ENCODE peak calls at places on chromosome 21, in four cellular contexts. One of them, this sample, is unnamed.
A peak's percentile ranks its signal among the peaks of the same experiment; 100 is the strongest.

GRCh38 chr21:39208624-39209333 is 25.5 kb upstream of the PSMG1 start:
- DNase-seq in SK-N-SH: no peak
- DNase-seq in prostate gland: no peak
- DNase-seq in cardiac muscle cell: peak; percentile 69
- DNase-seq in this sample: no peak

GRCh38 chr21:38392722-38393121 is 105.6 kb downstream of the ERG start:
- DNase-seq in SK-N-SH: no peak
- DNase-seq in prostate gland: no peak
- DNase-seq in cardiac muscle cell: no peak
- DNase-seq in this sample: no peak

GRCh38 chr21:45018131-45019075 is 56.0 kb upstream of the ADARB1 start:
- DNase-seq in SK-N-SH: peak; percentile 81
- DNase-seq in prostate gland: no peak
- DNase-seq in cardiac muscle cell: peak; percentile 28
- DNase-seq in this sample: no peak

GRCh38 chr21:38433516-38433915 is 64.8 kb downstream of the ERG start:
- DNase-seq in SK-N-SH: no peak
- DNase-seq in prostate gland: no peak
- DNase-seq in cardiac muscle cell: no peak
- DNase-seq in this sample: no peak

GRCh38 chr21:23936224-23936623 is 1671.1 kb downstream of the MRPL39 start:
- DNase-seq in SK-N-SH: peak; percentile 39
- DNase-seq in prostate gland: no peak
- DNase-seq in cardiac muscle cell: peak; percentile 4
- DNase-seq in this sample: no peak

GRCh38 chr21:20999567-21000169 is 1.5 kb downstream of the NCAM2 start:
- DNase-seq in SK-N-SH: peak; percentile 62
- DNase-seq in prostate gland: no peak
- DNase-seq in cardiac muscle cell: peak; percentile 63
- DNase-seq in this sample: no peak

GRCh38 chr21:30478015-30478414 is 2.2 kb downstream of the KRTAP19-1 start:
- DNase-seq in SK-N-SH: no peak
- DNase-seq in prostate gland: peak; percentile 24
- DNase-seq in cardiac muscle cell: no peak
- DNase-seq in this sample: no peak

GRCh38 chr21:31855180-31855579 is 17.6 kb upstream of the HUNK start:
- DNase-seq in SK-N-SH: no peak
- DNase-seq in prostate gland: no peak
- DNase-seq in cardiac muscle cell: no peak
- DNase-seq in this sample: no peak

GRCh38 chr21:38139380-38140168 is 117.2 kb upstream of the KCNJ15 start:
- DNase-seq in SK-N-SH: no peak
- DNase-seq in prostate gland: peak; percentile 75
- DNase-seq in cardiac muscle cell: peak; percentile 44
- DNase-seq in this sample: no peak

GRCh38 chr21:16078382-16078781 is 348.6 kb downstream of the USP25 start:
- DNase-seq in SK-N-SH: no peak
- DNase-seq in prostate gland: no peak
- DNase-seq in cardiac muscle cell: no peak
- DNase-seq in this sample: no peak

GRCh38 chr21:33901421-33902288 is 13.9 kb downstream of the ATP5PO start:
- DNase-seq in SK-N-SH: peak; percentile 62
- DNase-seq in prostate gland: peak; percentile 20
- DNase-seq in cardiac muscle cell: peak; percentile 84
- DNase-seq in this sample: no peak

GRCh38 chr21:15992171-15992570 is 262.4 kb downstream of the USP25 start:
- DNase-seq in SK-N-SH: no peak
- DNase-seq in prostate gland: no peak
- DNase-seq in cardiac muscle cell: no peak
- DNase-seq in this sample: no peak

GRCh38 chr21:37532868-37533780 is 166.6 kb downstream of the DYRK1A start:
- DNase-seq in SK-N-SH: no peak
- DNase-seq in prostate gland: no peak
- DNase-seq in cardiac muscle cell: no peak
- DNase-seq in this sample: no peak

GRCh38 chr21:29730281-29730680 is 209.5 kb downstream of the GRIK1 start:
- DNase-seq in SK-N-SH: no peak
- DNase-seq in prostate gland: no peak
- DNase-seq in cardiac muscle cell: no peak
- DNase-seq in this sample: no peak

DNA sequence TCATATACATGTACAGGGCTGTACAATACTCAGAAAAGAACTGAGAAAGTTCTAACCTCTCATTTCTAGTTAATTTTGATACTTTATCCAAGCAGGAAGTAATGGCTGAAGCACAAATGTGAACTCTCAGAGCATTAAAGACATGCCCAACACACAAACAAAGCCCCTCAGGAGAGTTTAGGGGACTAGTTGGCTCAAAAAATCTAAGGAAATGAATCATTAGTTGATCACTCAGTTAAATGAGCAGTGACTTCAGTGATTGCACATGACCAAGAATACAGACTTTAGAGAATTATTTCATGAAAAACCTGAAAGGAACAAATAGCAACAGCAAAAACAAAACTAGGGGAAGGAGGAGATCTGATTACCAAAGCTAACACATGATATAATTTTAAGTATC is 680.9 kb downstream of the LTN1 start:
- DNase-seq in SK-N-SH: no peak
- DNase-seq in prostate gland: no peak
- DNase-seq in cardiac muscle cell: no peak
- DNase-seq in this sample: no peak
- H3K27ac ChIP-seq in SK-N-SH: no peak overlapping the region
- H3K27ac ChIP-seq in prostate gland: no peak overlapping the region
- H3K27ac ChIP-seq in cardiac muscle cell: no peak overlapping the region
- H3K27ac ChIP-seq in this sample: no peak overlapping the region

GRCh38 chr21:36135391-36136094 is 664 bp downstream of the CBR3 start:
- DNase-seq in SK-N-SH: peak; percentile 81
- DNase-seq in prostate gland: peak; percentile 63
- DNase-seq in cardiac muscle cell: peak; percentile 81
- DNase-seq in this sample: peak; percentile 67
- H3K27ac ChIP-seq in SK-N-SH: peak overlapping the region; percentile 57
- H3K27ac ChIP-seq in prostate gland: peak overlapping the region; percentile 83
- H3K27ac ChIP-seq in cardiac muscle cell: no peak overlapping the region
- H3K27ac ChIP-seq in this sample: peak overlapping the region; percentile 85

DNA sequence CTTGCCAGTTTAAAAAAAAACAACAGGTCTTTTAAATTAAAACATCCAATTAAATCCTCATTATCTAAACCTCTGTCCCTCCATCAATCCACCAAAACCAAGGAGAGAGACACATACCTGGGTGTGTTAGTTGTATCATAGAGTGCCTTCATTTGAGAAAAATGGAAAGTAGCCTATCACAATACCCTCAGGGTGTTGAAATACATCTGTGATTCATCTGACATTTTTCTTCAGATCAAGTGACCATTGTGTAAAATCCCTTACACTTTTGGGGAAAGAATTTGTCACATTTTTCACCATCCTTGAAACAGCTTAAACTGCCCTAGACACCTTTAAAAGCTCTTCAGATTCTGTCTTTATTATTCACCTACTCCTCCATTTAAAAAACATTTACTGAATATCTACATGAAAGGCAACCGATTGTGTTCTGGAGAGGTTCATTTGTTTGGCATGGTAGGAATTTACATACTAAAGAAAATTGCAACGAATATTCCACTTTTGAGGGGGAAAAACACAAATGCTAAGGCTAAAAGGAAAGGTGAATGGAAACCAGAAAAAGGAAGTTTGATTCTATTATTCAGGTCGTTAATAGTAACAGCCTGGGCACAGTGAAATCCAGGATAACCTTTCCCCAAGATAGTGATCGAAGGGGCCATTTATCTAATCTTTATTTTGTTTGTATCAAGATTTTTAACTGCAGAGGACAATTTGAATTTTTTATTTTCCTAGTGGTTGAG is 70.4 kb upstream of the SAMSN1 start:
- DNase-seq in SK-N-SH: no peak
- DNase-seq in prostate gland: no peak
- DNase-seq in cardiac muscle cell: no peak
- DNase-seq in this sample: no peak
- H3K27ac ChIP-seq in SK-N-SH: no peak overlapping the region
- H3K27ac ChIP-seq in prostate gland: no peak overlapping the region
- H3K27ac ChIP-seq in cardiac muscle cell: no peak overlapping the region
- H3K27ac ChIP-seq in this sample: no peak overlapping the region

GRCh38 chr21:46054031-46054430 is 43.9 kb upstream of the COL6A2 start:
- DNase-seq in SK-N-SH: no peak
- DNase-seq in prostate gland: no peak
- DNase-seq in cardiac muscle cell: no peak
- DNase-seq in this sample: no peak

GRCh38 chr21:46051821-46052675 is 45.9 kb upstream of the COL6A2 start:
- DNase-seq in SK-N-SH: no peak
- DNase-seq in prostate gland: no peak
- DNase-seq in cardiac muscle cell: no peak
- DNase-seq in this sample: no peak

GRCh38 chr21:46054447-46054846 is 43.5 kb upstream of the COL6A2 start:
- DNase-seq in SK-N-SH: no peak
- DNase-seq in prostate gland: no peak
- DNase-seq in cardiac muscle cell: peak; percentile 72
- DNase-seq in this sample: no peak

GRCh38 chr21:46051379-46051770 is 46.5 kb upstream of the COL6A2 start:
- DNase-seq in SK-N-SH: no peak
- DNase-seq in prostate gland: no peak
- DNase-seq in cardiac muscle cell: no peak
- DNase-seq in this sample: no peak

GRCh38 chr21:46052703-46053651 is 44.9 kb upstream of the COL6A2 start:
- DNase-seq in SK-N-SH: no peak
- DNase-seq in prostate gland: no peak
- DNase-seq in cardiac muscle cell: peak; percentile 71
- DNase-seq in this sample: no peak
- H3K27ac ChIP-seq in SK-N-SH: no peak overlapping the region
- H3K27ac ChIP-seq in prostate gland: no peak overlapping the region
- H3K27ac ChIP-seq in cardiac muscle cell: peak overlapping the region; percentile 50
- H3K27ac ChIP-seq in this sample: no peak overlapping the region

GRCh38 chr21:41641821-41642368 is 125.0 kb downstream of the RIPK4 start:
- DNase-seq in SK-N-SH: no peak
- DNase-seq in prostate gland: no peak
- DNase-seq in cardiac muscle cell: peak; percentile 94
- DNase-seq in this sample: peak; percentile 57
- H3K27ac ChIP-seq in SK-N-SH: peak overlapping the region; percentile 99
- H3K27ac ChIP-seq in prostate gland: peak overlapping the region; percentile 53
- H3K27ac ChIP-seq in cardiac muscle cell: no peak overlapping the region
- H3K27ac ChIP-seq in this sample: peak overlapping the region; percentile 66

GRCh38 chr21:43772368-43772870 is 3.7 kb downstream of the CSTB start:
- DNase-seq in SK-N-SH: no peak
- DNase-seq in prostate gland: no peak
- DNase-seq in cardiac muscle cell: no peak
- DNase-seq in this sample: no peak
- H3K27ac ChIP-seq in SK-N-SH: no peak overlapping the region
- H3K27ac ChIP-seq in prostate gland: no peak overlapping the region
- H3K27ac ChIP-seq in cardiac muscle cell: no peak overlapping the region
- H3K27ac ChIP-seq in this sample: no peak overlapping the region

GRCh38 chr21:42732033-42732410 is 78.6 kb downstream of the PDE9A start:
- DNase-seq in SK-N-SH: no peak
- DNase-seq in prostate gland: no peak
- DNase-seq in cardiac muscle cell: no peak
- DNase-seq in this sample: no peak
- H3K27ac ChIP-seq in SK-N-SH: no peak overlapping the region
- H3K27ac ChIP-seq in prostate gland: peak overlapping the region; percentile 90
- H3K27ac ChIP-seq in cardiac muscle cell: no peak overlapping the region
- H3K27ac ChIP-seq in this sample: no peak overlapping the region

GRCh38 chr21:42097860-42098259 is 26.7 kb downstream of the UMODL1 start:
- DNase-seq in SK-N-SH: no peak
- DNase-seq in prostate gland: peak; percentile 79
- DNase-seq in cardiac muscle cell: peak; percentile 85
- DNase-seq in this sample: no peak
- H3K27ac ChIP-seq in SK-N-SH: peak overlapping the region; percentile 88
- H3K27ac ChIP-seq in prostate gland: peak overlapping the region; percentile 66
- H3K27ac ChIP-seq in cardiac muscle cell: no peak overlapping the region
- H3K27ac ChIP-seq in this sample: peak overlapping the region; percentile 75

GRCh38 chr21:43785134-43785533 is 4.2 kb upstream of the RRP1 start:
- DNase-seq in SK-N-SH: no peak
- DNase-seq in prostate gland: no peak
- DNase-seq in cardiac muscle cell: no peak
- DNase-seq in this sample: no peak
- H3K27ac ChIP-seq in SK-N-SH: no peak overlapping the region
- H3K27ac ChIP-seq in prostate gland: no peak overlapping the region
- H3K27ac ChIP-seq in cardiac muscle cell: no peak overlapping the region
- H3K27ac ChIP-seq in this sample: no peak overlapping the region

GRCh38 chr21:17414766-17415165 is 98.1 kb upstream of the CXADR start:
- DNase-seq in SK-N-SH: no peak
- DNase-seq in prostate gland: no peak
- DNase-seq in cardiac muscle cell: no peak
- DNase-seq in this sample: no peak
- H3K27ac ChIP-seq in SK-N-SH: no peak overlapping the region
- H3K27ac ChIP-seq in prostate gland: no peak overlapping the region
- H3K27ac ChIP-seq in cardiac muscle cell: no peak overlapping the region
- H3K27ac ChIP-seq in this sample: peak overlapping the region; percentile 64

This sample was measured in dorsolateral prefrontal cortex.